ENCODE peak calls at places on chromosomes 16 and 17, in nine cellular contexts. U is nephron progenitor cell, R is left ventricle myocardium inferior, Q is mammary epithelial cell, F is fibroblast of villous mesenchyme, B is glutamatergic neuron, Z is WTC11, D is neural progenitor cell, C is lung. X is an unnamed sample.

GRCh38 chr17:55527520-55528118 is 16.4 kb upstream of the SMIM36 start:
- DNase-seq in U (peak; percentile 30), R (no peak), Q (peak; percentile 30), F (peak; percentile 74), B (peak; percentile 27), Z (peak; percentile 34), D (peak; percentile 76), C (no peak), X (peak; percentile 47)

GRCh38 chr17:19271751-19272357 is 34.7 kb downstream of the EPN2 start:
- DNase-seq in U (no peak), R (no peak), Q (no peak), F (peak; percentile 26), B (no peak), Z (no peak), D (no peak), C (no peak), X (no peak)

GRCh38 chr16:50246299-50247122 is 19.8 kb upstream of the ADCY7 start:
- DNase-seq in U (peak; percentile 62), R (no peak), Q (no peak), F (no peak), B (peak; percentile 74), Z (peak; percentile 51), D (peak; percentile 67), C (no peak), X (no peak)

GRCh38 chr16:23296994-23297393 is 5.1 kb upstream of the SCNN1B start:
- DNase-seq in U (no peak), R (no peak), Q (no peak), F (peak; percentile 31), B (peak; percentile 48), Z (peak; percentile 68), D (peak; percentile 16), C (no peak), X (no peak)

GRCh38 chr17:42698736-42699414 is 16.5 kb downstream of the CNTNAP1 start:
- DNase-seq in U (no peak), R (peak; percentile 28), Q (no peak), F (peak; percentile 75), B (no peak), Z (no peak), D (peak; percentile 76), C (no peak), X (no peak)

GRCh38 chr16:12462690-12463646 is 340.7 kb downstream of the CPPED1 start:
- DNase-seq in U (no peak), R (no peak), Q (no peak), F (peak; percentile 24), B (no peak), Z (no peak), D (no peak), C (no peak), X (peak; percentile 57)

GRCh38 chr17:19664821-19665181 is 16.2 kb downstream of the ALDH3A2 start:
- DNase-seq in U (no peak), R (no peak), Q (no peak), F (no peak), B (no peak), Z (no peak), D (no peak), C (no peak), X (no peak)

GRCh38 chr16:74608944-74609343 is 2.0 kb upstream of the GLG1 start:
- DNase-seq in U (no peak), R (no peak), Q (no peak), F (no peak), B (no peak), Z (no peak), D (no peak), C (no peak), X (peak; percentile 50)

GRCh38 chr17:40124279-40125141 is 2.7 kb downstream of the MSL1 start:
- DNase-seq in U (no peak), R (no peak), Q (peak; percentile 26), F (peak; percentile 46), B (no peak), Z (no peak), D (no peak), C (no peak), X (no peak)

GRCh38 chr16:76007649-76008048 is 269.6 kb upstream of the CNTNAP4 start:
- DNase-seq in U (no peak), R (no peak), Q (no peak), F (no peak), B (no peak), Z (no peak), D (no peak), C (no peak), X (no peak)

GRCh38 chr17:38451030-38451839 is 23.0 kb downstream of the ARHGAP23 start:
- DNase-seq in U (peak; percentile 42), R (peak; percentile 65), Q (no peak), F (peak; percentile 64), B (no peak), Z (peak; percentile 86), D (peak; percentile 68), C (no peak), X (peak; percentile 50)

GRCh38 chr17:66308856-66309255 is 6.4 kb downstream of the PRKCA start:
- DNase-seq in U (no peak), R (no peak), Q (no peak), F (no peak), B (no peak), Z (no peak), D (no peak), C (no peak), X (no peak)

GRCh38 chr17:6471531-6472465 is 27.5 kb downstream of the PIMREG start:
- DNase-seq in U (no peak), R (no peak), Q (peak; percentile 72), F (peak; percentile 30), B (no peak), Z (no peak), D (peak; percentile 83), C (no peak), X (peak; percentile 42)

GRCh38 chr17:46876353-46876887 is 25.0 kb downstream of the WNT9B start:
- DNase-seq in U (peak; percentile 17), R (no peak), Q (peak; percentile 48), F (no peak), B (no peak), Z (peak; percentile 62), D (peak; percentile 53), C (no peak), X (no peak)
- TF ChIP-seq CTCF in U (peak; percentile 35), R (no peak), Q (peak; percentile 72), F (no peak), B (peak; percentile 17), Z (peak; percentile 43), D (peak; percentile 44), C (no peak), X (peak; percentile 38)

GRCh38 chr16:27326738-27327585 is 13.2 kb downstream of the IL4R start:
- DNase-seq in U (peak; percentile 36), R (peak; percentile 78), Q (peak; percentile 96), F (peak; percentile 99), B (peak; percentile 47), Z (peak; percentile 88), D (peak; percentile 71), C (peak; percentile 83), X (peak; percentile 93)
- TF ChIP-seq CTCF in U (no peak), R (no peak), Q (peak; percentile 8), F (peak; percentile 7), B (no peak), Z (no peak), D (no peak), C (no peak), X (peak; percentile 25)

DNA sequence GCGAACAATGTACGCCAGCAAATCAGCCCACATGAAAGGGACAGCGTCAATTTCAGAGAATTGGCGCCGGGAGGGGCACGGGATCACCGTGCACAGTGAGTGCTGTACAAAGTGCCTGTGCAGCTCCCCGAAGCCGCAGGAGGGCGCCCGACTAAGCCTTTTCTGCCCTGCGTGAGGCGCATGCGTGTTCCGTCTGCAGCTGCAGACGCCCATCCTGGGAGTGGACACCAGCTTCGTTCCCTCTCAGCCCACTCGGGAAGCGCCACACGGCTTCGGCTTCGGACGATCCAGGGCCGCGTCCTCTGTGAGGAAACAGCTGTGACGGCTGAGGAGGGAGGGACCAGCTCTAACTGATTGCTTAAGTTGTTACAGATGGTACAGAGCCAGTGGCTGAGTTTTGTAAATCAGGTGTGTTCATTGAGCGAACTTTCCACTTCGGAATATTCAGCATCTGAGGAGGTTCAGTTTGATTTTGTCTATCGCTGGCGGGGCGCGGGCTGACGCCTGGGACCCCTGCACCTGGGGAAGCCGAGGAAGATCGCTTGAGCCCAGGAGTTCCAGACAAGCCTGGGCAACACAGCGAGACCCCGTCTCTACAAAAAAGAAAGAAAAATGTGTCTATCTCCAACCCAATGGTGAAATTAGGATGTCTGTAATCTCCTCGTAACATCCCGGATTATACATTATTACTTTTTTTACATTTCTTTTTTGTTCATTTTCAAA is 15.4 kb upstream of the ZNF287 start:
- DNase-seq in U (peak; percentile 90), R (peak; percentile 94), Q (peak; percentile 78), F (peak; percentile 92), B (peak; percentile 95), Z (peak; percentile 94), D (peak; percentile 95), C (peak; percentile 91), X (peak; percentile 79)
- TF ChIP-seq CTCF in U (peak; percentile 87), R (peak; percentile 98), Q (peak; percentile 96), F (peak; percentile 91), B (peak; percentile 84), Z (peak; percentile 73), D (peak; percentile 84), C (peak; percentile 83), X (peak; percentile 92)

DNA sequence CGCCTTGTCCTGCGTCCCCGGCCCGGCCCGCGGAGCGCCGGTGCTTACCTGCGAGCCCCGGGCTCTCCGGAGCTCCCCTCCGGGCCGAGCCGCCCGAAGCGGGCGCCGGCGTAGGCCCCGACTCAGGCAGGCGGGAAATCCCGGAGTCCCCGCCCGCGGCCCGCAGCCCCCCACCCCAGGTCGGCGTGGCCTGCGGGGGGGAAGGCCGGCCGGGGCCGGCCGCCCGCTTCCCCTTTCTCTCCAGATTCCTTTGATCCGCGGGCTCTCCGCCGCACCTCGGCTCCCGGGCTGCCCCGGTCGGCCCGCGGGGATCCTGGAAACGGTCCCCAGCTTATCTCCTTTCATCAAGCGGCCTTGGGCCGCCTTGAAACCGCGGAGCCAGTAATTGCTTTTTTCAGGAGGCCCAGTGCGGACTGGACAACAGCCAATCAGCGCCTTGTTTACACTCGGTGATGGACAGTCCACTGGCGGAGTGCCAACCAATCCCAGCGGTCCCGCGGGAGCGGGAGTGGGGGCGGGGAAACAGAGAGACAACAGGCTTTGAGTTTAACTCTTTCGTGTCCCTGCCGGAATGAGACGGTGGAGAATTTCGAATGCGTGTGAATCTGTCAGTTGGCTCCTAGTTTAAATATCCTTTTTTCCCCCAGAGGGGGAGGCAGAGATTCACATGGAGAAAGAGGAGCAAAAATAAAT is 1.4 kb upstream of the BAHCC1 start:
- DNase-seq in U (peak; percentile 100), R (peak; percentile 100), Q (peak; percentile 99), F (peak; percentile 100), B (peak; percentile 100), Z (peak; percentile 100), D (peak; percentile 100), C (peak; percentile 100), X (peak; percentile 100)
- TF ChIP-seq CTCF in U (peak; percentile 36), R (no peak), Q (no peak), F (no peak), B (peak; percentile 36), Z (no peak), D (peak; percentile 40), C (no peak), X (no peak)

X was measured in brain microvascular endothelial cell.